ENCODE peak calls at places on chromosomes 16 and 17, in seven cellular contexts. One of them, this sample, is unnamed.

GRCh38 chr17:46819906-46820351 is 1.4 kb upstream of the WNT3 start:
- DNase-seq in cardiac muscle cell: no peak
- DNase-seq in GM12864: no peak
- DNase-seq in sigmoid colon: no peak
- DNase-seq in IMR-90: no peak
- DNase-seq in CD8-positive, alpha-beta T cell: no peak
- DNase-seq in BE2C: no peak
- DNase-seq in this sample: no peak

GRCh38 chr16:78213751-78214150 is 114.3 kb downstream of the WWOX start:
- DNase-seq in cardiac muscle cell: no peak
- DNase-seq in GM12864: no peak
- DNase-seq in IMR-90: no peak
- DNase-seq in sigmoid colon: no peak
- DNase-seq in BE2C: no peak
- DNase-seq in CD8-positive, alpha-beta T cell: no peak
- DNase-seq in this sample: no peak

GRCh38 chr17:2595200-2595599 is 1.7 kb downstream of the PAFAH1B1 start:
- DNase-seq in IMR-90: no peak
- DNase-seq in cardiac muscle cell: no peak
- DNase-seq in CD8-positive, alpha-beta T cell: no peak
- DNase-seq in BE2C: no peak
- DNase-seq in sigmoid colon: no peak
- DNase-seq in GM12864: no peak
- DNase-seq in this sample: no peak

GRCh38 chr17:77394540-77395295 is 253.9 kb downstream of the SEC14L1 start:
- DNase-seq in CD8-positive, alpha-beta T cell: no peak
- DNase-seq in GM12864: no peak
- DNase-seq in BE2C: no peak
- DNase-seq in cardiac muscle cell: peak
- DNase-seq in sigmoid colon: no peak
- DNase-seq in IMR-90: no peak
- DNase-seq in this sample: no peak

GRCh38 chr16:66616592-66616991 is 12.1 kb downstream of the CMTM3 start:
- DNase-seq in GM12864: no peak
- DNase-seq in sigmoid colon: no peak
- DNase-seq in BE2C: no peak
- DNase-seq in CD8-positive, alpha-beta T cell: no peak
- DNase-seq in IMR-90: peak
- DNase-seq in cardiac muscle cell: peak
- DNase-seq in this sample: no peak

GRCh38 chr16:9797306-9797705 is 384.9 kb downstream of the GRIN2A start:
- DNase-seq in sigmoid colon: no peak
- DNase-seq in GM12864: no peak
- DNase-seq in cardiac muscle cell: no peak
- DNase-seq in BE2C: no peak
- DNase-seq in IMR-90: no peak
- DNase-seq in CD8-positive, alpha-beta T cell: no peak
- DNase-seq in this sample: no peak

GRCh38 chr16:53974484-53975115 is 270.6 kb downstream of the FTO start:
- DNase-seq in cardiac muscle cell: peak
- DNase-seq in GM12864: no peak
- DNase-seq in IMR-90: peak
- DNase-seq in sigmoid colon: no peak
- DNase-seq in CD8-positive, alpha-beta T cell: no peak
- DNase-seq in BE2C: no peak
- DNase-seq in this sample: no peak

GRCh38 chr17:1491406-1492248 is 859 bp downstream of the MYO1C start:
- DNase-seq in cardiac muscle cell: peak
- DNase-seq in CD8-positive, alpha-beta T cell: no peak
- DNase-seq in sigmoid colon: peak
- DNase-seq in GM12864: no peak
- DNase-seq in BE2C: peak
- DNase-seq in IMR-90: no peak
- DNase-seq in this sample: no peak

GRCh38 chr17:12743046-12743445 is 46.3 kb upstream of the ARHGAP44 start:
- DNase-seq in GM12864: no peak
- DNase-seq in sigmoid colon: no peak
- DNase-seq in BE2C: no peak
- DNase-seq in IMR-90: no peak
- DNase-seq in CD8-positive, alpha-beta T cell: no peak
- DNase-seq in cardiac muscle cell: peak
- DNase-seq in this sample: no peak

GRCh38 chr17:19470529-19471261 is 59.7 kb downstream of the RNF112 start:
- DNase-seq in CD8-positive, alpha-beta T cell: no peak
- DNase-seq in BE2C: no peak
- DNase-seq in sigmoid colon: peak
- DNase-seq in GM12864: no peak
- DNase-seq in IMR-90: peak
- DNase-seq in cardiac muscle cell: peak
- DNase-seq in this sample: no peak

GRCh38 chr17:9575381-9576072 is at the start of gene STX8:
- DNase-seq in IMR-90: peak
- DNase-seq in CD8-positive, alpha-beta T cell: peak
- DNase-seq in cardiac muscle cell: peak
- DNase-seq in GM12864: peak
- DNase-seq in sigmoid colon: peak
- DNase-seq in BE2C: peak
- DNase-seq in this sample: peak

GRCh38 chr17:68514809-68515208 is 2.6 kb downstream of the PRKAR1A start:
- DNase-seq in sigmoid colon: no peak
- DNase-seq in IMR-90: peak
- DNase-seq in GM12864: no peak
- DNase-seq in cardiac muscle cell: peak
- DNase-seq in BE2C: no peak
- DNase-seq in CD8-positive, alpha-beta T cell: no peak
- DNase-seq in this sample: no peak

GRCh38 chr16:53415504-53415903 is 18.8 kb upstream of the RBL2 start:
- DNase-seq in cardiac muscle cell: no peak
- DNase-seq in CD8-positive, alpha-beta T cell: no peak
- DNase-seq in IMR-90: no peak
- DNase-seq in BE2C: no peak
- DNase-seq in sigmoid colon: no peak
- DNase-seq in GM12864: no peak
- DNase-seq in this sample: no peak

GRCh38 chr16:81401035-81401950 is 43.3 kb upstream of the CMIP start:
- DNase-seq in GM12864: no peak
- DNase-seq in cardiac muscle cell: peak
- DNase-seq in sigmoid colon: peak
- DNase-seq in CD8-positive, alpha-beta T cell: no peak
- DNase-seq in BE2C: peak
- DNase-seq in IMR-90: peak
- DNase-seq in this sample: no peak

GRCh38 chr17:66415366-66416206 is 113.2 kb downstream of the PRKCA start:
- DNase-seq in sigmoid colon: no peak
- DNase-seq in GM12864: no peak
- DNase-seq in cardiac muscle cell: no peak
- DNase-seq in IMR-90: no peak
- DNase-seq in CD8-positive, alpha-beta T cell: no peak
- DNase-seq in BE2C: no peak
- DNase-seq in this sample: no peak

GRCh38 chr16:77236063-77236511 is 36.9 kb downstream of the SYCE1L start:
- DNase-seq in BE2C: peak
- DNase-seq in GM12864: peak
- DNase-seq in sigmoid colon: peak
- DNase-seq in CD8-positive, alpha-beta T cell: peak
- DNase-seq in IMR-90: peak
- DNase-seq in cardiac muscle cell: peak
- DNase-seq in this sample: no peak

GRCh38 chr17:65137076-65137935 is at the start of gene RGS9:
- DNase-seq in GM12864: peak
- DNase-seq in CD8-positive, alpha-beta T cell: peak
- DNase-seq in IMR-90: peak
- DNase-seq in sigmoid colon: peak
- DNase-seq in BE2C: peak
- DNase-seq in cardiac muscle cell: peak
- DNase-seq in this sample: no peak

GRCh38 chr17:22703786-22704441 is 1011.6 kb downstream of the KCNJ18 start:
- DNase-seq in CD8-positive, alpha-beta T cell: no peak
- DNase-seq in IMR-90: no peak
- DNase-seq in BE2C: no peak
- DNase-seq in GM12864: no peak
- DNase-seq in cardiac muscle cell: no peak
- DNase-seq in sigmoid colon: peak
- DNase-seq in this sample: no peak

GRCh38 chr17:22707626-22708025 is 1015.3 kb downstream of the KCNJ18 start:
- DNase-seq in IMR-90: no peak
- DNase-seq in GM12864: no peak
- DNase-seq in sigmoid colon: no peak
- DNase-seq in BE2C: no peak
- DNase-seq in CD8-positive, alpha-beta T cell: no peak
- DNase-seq in cardiac muscle cell: no peak
- DNase-seq in this sample: no peak

GRCh38 chr17:22704674-22705073 is 1012.4 kb downstream of the KCNJ18 start:
- DNase-seq in sigmoid colon: no peak
- DNase-seq in IMR-90: no peak
- DNase-seq in BE2C: no peak
- DNase-seq in CD8-positive, alpha-beta T cell: no peak
- DNase-seq in GM12864: no peak
- DNase-seq in cardiac muscle cell: no peak
- DNase-seq in this sample: no peak

DNA sequence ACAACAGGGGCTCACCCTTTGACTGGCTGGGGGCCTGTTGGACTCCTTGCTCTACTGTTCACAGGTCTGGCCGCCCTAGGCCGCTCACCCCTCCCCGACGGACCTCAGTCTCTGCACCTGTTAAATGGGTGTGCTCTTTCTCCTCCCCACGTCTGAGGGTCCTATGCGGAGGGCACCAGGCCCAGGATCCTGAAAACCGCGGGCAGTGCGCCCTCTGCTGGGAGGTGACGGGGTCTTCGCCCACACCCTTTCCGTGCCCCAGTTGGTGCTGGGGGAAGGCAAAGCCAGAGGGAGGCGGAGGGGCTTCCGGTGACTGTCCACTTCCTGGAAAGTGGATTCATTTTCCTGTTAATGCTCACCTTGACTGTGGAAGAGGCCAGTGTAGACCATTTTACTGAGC is 1010.9 kb downstream of the KCNJ18 start:
- DNase-seq in GM12864: no peak
- DNase-seq in cardiac muscle cell: no peak
- DNase-seq in sigmoid colon: peak
- DNase-seq in IMR-90: no peak
- DNase-seq in CD8-positive, alpha-beta T cell: no peak
- DNase-seq in BE2C: no peak
- DNase-seq in this sample: no peak
- TF ChIP-seq CTCF in GM12864: no peak
- TF ChIP-seq CTCF in cardiac muscle cell: no peak
- TF ChIP-seq CTCF in sigmoid colon: no peak
- TF ChIP-seq CTCF in IMR-90: no peak
- TF ChIP-seq CTCF in CD8-positive, alpha-beta T cell: no peak
- TF ChIP-seq CTCF in BE2C: peak
- TF ChIP-seq CTCF in this sample: no peak

GRCh38 chr16:71648921-71649320 is 22.9 kb downstream of the MARVELD3 start:
- DNase-seq in CD8-positive, alpha-beta T cell: no peak
- DNase-seq in cardiac muscle cell: peak
- DNase-seq in sigmoid colon: no peak
- DNase-seq in BE2C: no peak
- DNase-seq in GM12864: no peak
- DNase-seq in IMR-90: no peak
- DNase-seq in this sample: no peak
- TF ChIP-seq CTCF in CD8-positive, alpha-beta T cell: no peak
- TF ChIP-seq CTCF in cardiac muscle cell: peak
- TF ChIP-seq CTCF in sigmoid colon: no peak
- TF ChIP-seq CTCF in BE2C: peak
- TF ChIP-seq CTCF in GM12864: peak
- TF ChIP-seq CTCF in IMR-90: peak
- TF ChIP-seq CTCF in this sample: peak

GRCh38 chr16:89023151-89023551 is 46.1 kb upstream of the CBFA2T3 start:
- DNase-seq in GM12864: no peak
- DNase-seq in cardiac muscle cell: no peak
- DNase-seq in sigmoid colon: peak
- DNase-seq in IMR-90: no peak
- DNase-seq in CD8-positive, alpha-beta T cell: no peak
- DNase-seq in BE2C: peak
- DNase-seq in this sample: peak

GRCh38 chr16:89023621-89024511 is 46.9 kb upstream of the CBFA2T3 start:
- DNase-seq in GM12864: no peak
- DNase-seq in cardiac muscle cell: no peak
- DNase-seq in sigmoid colon: peak
- DNase-seq in IMR-90: no peak
- DNase-seq in BE2C: peak
- DNase-seq in CD8-positive, alpha-beta T cell: no peak
- DNase-seq in this sample: peak

GRCh38 chr16:89026121-89026612 is 49.2 kb upstream of the CBFA2T3 start:
- DNase-seq in BE2C: no peak
- DNase-seq in IMR-90: no peak
- DNase-seq in cardiac muscle cell: no peak
- DNase-seq in GM12864: peak
- DNase-seq in sigmoid colon: no peak
- DNase-seq in CD8-positive, alpha-beta T cell: no peak
- DNase-seq in this sample: no peak

GRCh38 chr16:89025636-89026035 is 48.6 kb upstream of the CBFA2T3 start:
- DNase-seq in sigmoid colon: no peak
- DNase-seq in CD8-positive, alpha-beta T cell: no peak
- DNase-seq in IMR-90: no peak
- DNase-seq in cardiac muscle cell: no peak
- DNase-seq in GM12864: no peak
- DNase-seq in BE2C: peak
- DNase-seq in this sample: no peak

GRCh38 chr16:89024546-89024945 is 47.5 kb upstream of the CBFA2T3 start:
- DNase-seq in sigmoid colon: no peak
- DNase-seq in IMR-90: no peak
- DNase-seq in BE2C: peak
- DNase-seq in cardiac muscle cell: no peak
- DNase-seq in CD8-positive, alpha-beta T cell: no peak
- DNase-seq in GM12864: no peak
- DNase-seq in this sample: peak
- TF ChIP-seq CTCF in sigmoid colon: no peak
- TF ChIP-seq CTCF in IMR-90: no peak
- TF ChIP-seq CTCF in BE2C: no peak
- TF ChIP-seq CTCF in cardiac muscle cell: no peak
- TF ChIP-seq CTCF in CD8-positive, alpha-beta T cell: no peak
- TF ChIP-seq CTCF in GM12864: no peak
- TF ChIP-seq CTCF in this sample: no peak

GRCh38 chr16:49315602-49316001 is 34.0 kb upstream of the CBLN1 start:
- DNase-seq in IMR-90: no peak
- DNase-seq in sigmoid colon: no peak
- DNase-seq in GM12864: no peak
- DNase-seq in BE2C: no peak
- DNase-seq in cardiac muscle cell: no peak
- DNase-seq in CD8-positive, alpha-beta T cell: no peak
- DNase-seq in this sample: no peak
- TF ChIP-seq CTCF in IMR-90: no peak
- TF ChIP-seq CTCF in sigmoid colon: no peak
- TF ChIP-seq CTCF in GM12864: no peak
- TF ChIP-seq CTCF in BE2C: no peak
- TF ChIP-seq CTCF in cardiac muscle cell: no peak
- TF ChIP-seq CTCF in CD8-positive, alpha-beta T cell: no peak
- TF ChIP-seq CTCF in this sample: no peak

GRCh38 chr16:83996481-83997252 is 28.6 kb downstream of the NECAB2 start:
- DNase-seq in BE2C: no peak
- DNase-seq in cardiac muscle cell: no peak
- DNase-seq in GM12864: no peak
- DNase-seq in CD8-positive, alpha-beta T cell: no peak
- DNase-seq in IMR-90: no peak
- DNase-seq in sigmoid colon: no peak
- DNase-seq in this sample: no peak
- TF ChIP-seq CTCF in BE2C: peak
- TF ChIP-seq CTCF in cardiac muscle cell: no peak
- TF ChIP-seq CTCF in GM12864: peak
- TF ChIP-seq CTCF in CD8-positive, alpha-beta T cell: no peak
- TF ChIP-seq CTCF in IMR-90: no peak
- TF ChIP-seq CTCF in sigmoid colon: no peak
- TF ChIP-seq CTCF in this sample: no peak